ENCODE peak calls at places on chromosomes 11 and 22, in six cellular contexts. K, E, L, C, Z and Y are unnamed samples.

GRCh38 chr11:125236072-125236825 is 71.7 kb downstream of the PKNOX2 start:
- DNase-seq in K (no peak), E (no peak), L (no peak), C (no peak), Z (no peak), Y (no peak)

GRCh38 chr11:62882811-62883496 is 2.3 kb downstream of the SLC3A2 start:
- DNase-seq in K (no peak), E (no peak), L (no peak), C (no peak), Z (peak; percentile 34), Y (no peak)

GRCh38 chr11:68141247-68142027 is 20.2 kb upstream of the CHKA start:
- DNase-seq in K (no peak), E (no peak), L (no peak), C (no peak), Z (no peak), Y (no peak)

GRCh38 chr11:134466035-134466908 is 54.2 kb upstream of the B3GAT1 start:
- DNase-seq in K (no peak), E (peak; percentile 12), L (no peak), C (no peak), Z (no peak), Y (no peak)

GRCh38 chr11:117983163-117983475 is 3.1 kb upstream of the IL10RA start:
- DNase-seq in K (no peak), E (no peak), L (no peak), C (no peak), Z (no peak), Y (no peak)

GRCh38 chr22:48137640-48138039 is 1375.2 kb downstream of the TBC1D22A start:
- DNase-seq in K (no peak), E (no peak), L (no peak), C (no peak), Z (no peak), Y (no peak)

GRCh38 chr11:18617688-18618340 is 16.3 kb downstream of the SPTY2D1 start:
- DNase-seq in K (peak; percentile 18), E (no peak), L (no peak), C (no peak), Z (peak; percentile 47), Y (no peak)

GRCh38 chr11:84714316-84714780 is 912.8 kb downstream of the DLG2 start:
- DNase-seq in K (peak; percentile 35), E (no peak), L (no peak), C (peak; percentile 18), Z (peak; percentile 12), Y (peak; percentile 7)

GRCh38 chr11:90228056-90228455 is 5.2 kb upstream of the CHORDC1 start:
- DNase-seq in K (no peak), E (no peak), L (no peak), C (no peak), Z (no peak), Y (no peak)

GRCh38 chr22:40238425-40239344 is 61.0 kb downstream of the TNRC6B start:
- DNase-seq in K (no peak), E (no peak), L (peak; percentile 71), C (no peak), Z (peak; percentile 87), Y (no peak)

GRCh38 chr11:109037856-109038780 is 373.2 kb downstream of the DDX10 start:
- DNase-seq in K (no peak), E (no peak), L (peak; percentile 83), C (peak; percentile 10), Z (peak; percentile 95), Y (peak; percentile 94)

GRCh38 chr11:8327761-8328192 is 64.1 kb upstream of the LMO1 start:
- DNase-seq in K (no peak), E (no peak), L (no peak), C (no peak), Z (no peak), Y (no peak)

GRCh38 chr11:5596611-5597201 is at the start of gene TRIM6:
- DNase-seq in K (peak; percentile 24), E (peak; percentile 82), L (peak; percentile 40), C (peak; percentile 5), Z (peak; percentile 56), Y (no peak)

GRCh38 chr11:107583629-107584195 is 7.2 kb upstream of the ELMOD1 start:
- DNase-seq in K (no peak), E (no peak), L (peak; percentile 68), C (no peak), Z (peak; percentile 39), Y (no peak)